ENCODE peak calls at places on chromosomes 4 and X, in four cellular contexts. One of them, this sample, is unnamed.

GRCh38 chrX:64977830-64978229 is 1.6 kb upstream of the ZC4H2 start:
- DNase-seq in PC-9: no peak
- DNase-seq in brain microvascular endothelial cell: no peak
- DNase-seq in right atrium auricular region: no peak
- DNase-seq in this sample: no peak

GRCh38 chrX:14832151-14832550 is 40.7 kb downstream of the FANCB start:
- DNase-seq in PC-9: no peak
- DNase-seq in brain microvascular endothelial cell: peak; percentile 56
- DNase-seq in right atrium auricular region: no peak
- DNase-seq in this sample: no peak

GRCh38 chrX:12614266-12614665 is 176.9 kb upstream of the PRPS2 start:
- DNase-seq in brain microvascular endothelial cell: no peak
- DNase-seq in PC-9: no peak
- DNase-seq in right atrium auricular region: no peak
- DNase-seq in this sample: no peak

GRCh38 chr4:73693816-73694215 is 46.6 kb upstream of the CXCL8 start:
- DNase-seq in PC-9: no peak
- DNase-seq in right atrium auricular region: no peak
- DNase-seq in brain microvascular endothelial cell: no peak
- DNase-seq in this sample: no peak

GRCh38 chr4:139938414-139938813 is 215.6 kb downstream of the MAML3 start:
- DNase-seq in right atrium auricular region: no peak
- DNase-seq in PC-9: no peak
- DNase-seq in brain microvascular endothelial cell: no peak
- DNase-seq in this sample: no peak

GRCh38 chrX:121579016-121579760 is 531.8 kb downstream of the GLUD2 start:
- DNase-seq in right atrium auricular region: no peak
- DNase-seq in brain microvascular endothelial cell: peak; percentile 3
- DNase-seq in PC-9: peak; percentile 14
- DNase-seq in this sample: peak; percentile 1

GRCh38 chrX:9542106-9542764 is 77.4 kb downstream of the TBL1X start:
- DNase-seq in right atrium auricular region: no peak
- DNase-seq in brain microvascular endothelial cell: no peak
- DNase-seq in PC-9: no peak
- DNase-seq in this sample: no peak

GRCh38 chrX:41491267-41492004 is 44.3 kb downstream of the NYX start:
- DNase-seq in right atrium auricular region: peak; percentile 63
- DNase-seq in PC-9: peak; percentile 24
- DNase-seq in brain microvascular endothelial cell: peak; percentile 71
- DNase-seq in this sample: no peak

GRCh38 chrX:134171661-134172587 is 65.1 kb upstream of the CCDC160 start:
- DNase-seq in brain microvascular endothelial cell: no peak
- DNase-seq in PC-9: no peak
- DNase-seq in right atrium auricular region: no peak
- DNase-seq in this sample: peak; percentile 37

GRCh38 chr4:53273726-53274125 is 92.1 kb downstream of the SCFD2 start:
- DNase-seq in brain microvascular endothelial cell: peak; percentile 37
- DNase-seq in PC-9: no peak
- DNase-seq in right atrium auricular region: no peak
- DNase-seq in this sample: no peak

GRCh38 chr4:143514432-143514831 is 930 bp downstream of the SMARCA5 start:
- DNase-seq in right atrium auricular region: no peak
- DNase-seq in PC-9: peak; percentile 27
- DNase-seq in brain microvascular endothelial cell: peak; percentile 38
- DNase-seq in this sample: peak; percentile 49

GRCh38 chrX:38864165-38864564 is 62.9 kb downstream of the MID1IP1 start:
- DNase-seq in PC-9: no peak
- DNase-seq in brain microvascular endothelial cell: no peak
- DNase-seq in right atrium auricular region: no peak
- DNase-seq in this sample: no peak

GRCh38 chr4:87071401-87071800 is 136.6 kb downstream of the AFF1 start:
- DNase-seq in PC-9: no peak
- DNase-seq in right atrium auricular region: no peak
- DNase-seq in brain microvascular endothelial cell: no peak
- DNase-seq in this sample: no peak

GRCh38 chr4:44670466-44671199 is 7.6 kb upstream of the GUF1 start:
- DNase-seq in brain microvascular endothelial cell: no peak
- DNase-seq in right atrium auricular region: no peak
- DNase-seq in PC-9: no peak
- DNase-seq in this sample: no peak

GRCh38 chr4:8687083-8687482 is 94.5 kb downstream of the CPZ start:
- DNase-seq in PC-9: no peak
- DNase-seq in brain microvascular endothelial cell: no peak
- DNase-seq in right atrium auricular region: no peak
- DNase-seq in this sample: no peak
- TF ChIP-seq CTCF in PC-9: no peak
- TF ChIP-seq CTCF in brain microvascular endothelial cell: no peak
- TF ChIP-seq CTCF in right atrium auricular region: no peak
- TF ChIP-seq CTCF in this sample: no peak

GRCh38 chr4:95601342-95601741 is 52.6 kb upstream of the UNC5C start:
- DNase-seq in brain microvascular endothelial cell: no peak
- DNase-seq in right atrium auricular region: no peak
- DNase-seq in PC-9: no peak
- DNase-seq in this sample: no peak
- TF ChIP-seq CTCF in brain microvascular endothelial cell: no peak
- TF ChIP-seq CTCF in right atrium auricular region: no peak
- TF ChIP-seq CTCF in PC-9: no peak
- TF ChIP-seq CTCF in this sample: no peak

GRCh38 chr4:151604238-151604637 is 156.6 kb downstream of the GATB start:
- DNase-seq in brain microvascular endothelial cell: no peak
- DNase-seq in PC-9: peak; percentile 2
- DNase-seq in right atrium auricular region: no peak
- DNase-seq in this sample: no peak
- TF ChIP-seq CTCF in brain microvascular endothelial cell: peak; percentile 58
- TF ChIP-seq CTCF in PC-9: peak; percentile 69
- TF ChIP-seq CTCF in right atrium auricular region: no peak
- TF ChIP-seq CTCF in this sample: peak; percentile 59

DNA sequence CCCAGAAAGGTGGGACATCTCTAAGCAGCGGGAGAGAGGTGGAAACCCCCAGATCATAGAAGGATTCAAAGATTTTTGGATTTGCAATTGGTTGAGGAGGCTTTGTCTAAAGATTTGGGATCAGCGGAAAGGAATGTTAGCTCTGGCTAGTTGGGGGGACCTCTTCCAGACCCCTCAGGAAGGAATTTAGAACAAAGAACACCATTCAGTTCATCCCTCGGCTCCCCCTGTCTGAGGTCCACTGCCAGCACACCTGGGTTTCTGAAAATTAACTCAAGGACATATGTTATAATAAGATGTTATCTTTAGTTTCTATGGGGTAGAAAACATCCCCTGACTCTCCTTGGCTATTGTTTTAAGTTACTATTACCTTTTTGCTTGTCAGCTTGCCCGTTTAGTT is 163.6 kb downstream of the CEP135 start:
- DNase-seq in brain microvascular endothelial cell: no peak
- DNase-seq in PC-9: no peak
- DNase-seq in right atrium auricular region: no peak
- DNase-seq in this sample: no peak
- TF ChIP-seq CTCF in brain microvascular endothelial cell: no peak
- TF ChIP-seq CTCF in PC-9: no peak
- TF ChIP-seq CTCF in right atrium auricular region: no peak
- TF ChIP-seq CTCF in this sample: no peak

DNA sequence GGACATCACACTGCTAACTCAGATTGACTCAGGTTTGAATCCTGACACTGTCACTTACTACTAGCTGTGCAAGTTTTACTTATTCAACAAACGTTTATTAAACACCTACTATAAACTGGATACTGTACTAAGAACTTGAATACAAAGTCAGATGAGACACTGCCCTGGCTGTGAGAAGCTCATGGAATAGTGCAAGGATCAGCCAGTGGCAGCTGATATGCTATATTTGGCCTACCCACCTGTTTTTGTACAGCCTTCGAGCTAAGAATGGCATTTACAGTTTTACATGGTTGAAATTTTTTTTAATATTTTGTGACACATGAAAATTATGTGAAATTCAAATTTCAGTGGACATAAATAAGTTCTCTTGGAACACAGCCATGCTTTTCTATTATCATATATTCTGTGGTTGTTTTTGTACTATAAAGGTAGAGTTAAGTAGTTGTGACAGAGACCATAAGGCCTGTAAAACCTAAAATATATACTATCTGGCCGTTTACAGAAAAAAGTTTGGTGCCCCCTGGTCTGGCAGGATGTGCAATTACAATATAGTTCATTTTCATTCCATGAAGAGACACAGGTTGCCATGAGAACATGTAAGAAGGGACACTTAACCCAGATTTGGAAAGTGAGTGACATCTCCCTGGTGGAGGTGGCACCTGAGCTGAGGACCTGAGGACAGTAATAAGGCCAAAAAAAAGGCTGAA is 3.4 kb upstream of the SEC24D start:
- DNase-seq in right atrium auricular region: no peak
- DNase-seq in PC-9: no peak
- DNase-seq in brain microvascular endothelial cell: no peak
- DNase-seq in this sample: no peak
- TF ChIP-seq CTCF in right atrium auricular region: no peak
- TF ChIP-seq CTCF in PC-9: no peak
- TF ChIP-seq CTCF in brain microvascular endothelial cell: no peak
- TF ChIP-seq CTCF in this sample: no peak

GRCh38 chr4:113762851-113763172 is 1.3 kb upstream of the CAMK2D start:
- DNase-seq in right atrium auricular region: no peak
- DNase-seq in PC-9: no peak
- DNase-seq in brain microvascular endothelial cell: no peak
- DNase-seq in this sample: no peak
- TF ChIP-seq CTCF in right atrium auricular region: no peak
- TF ChIP-seq CTCF in PC-9: no peak
- TF ChIP-seq CTCF in brain microvascular endothelial cell: no peak
- TF ChIP-seq CTCF in this sample: peak; percentile 24

GRCh38 chr4:170374770-170375169 is 285.0 kb upstream of the AADAT start:
- DNase-seq in brain microvascular endothelial cell: peak; percentile 12
- DNase-seq in PC-9: no peak
- DNase-seq in right atrium auricular region: no peak
- DNase-seq in this sample: no peak
- TF ChIP-seq CTCF in brain microvascular endothelial cell: peak; percentile 57
- TF ChIP-seq CTCF in PC-9: peak; percentile 66
- TF ChIP-seq CTCF in right atrium auricular region: no peak
- TF ChIP-seq CTCF in this sample: peak; percentile 61

DNA sequence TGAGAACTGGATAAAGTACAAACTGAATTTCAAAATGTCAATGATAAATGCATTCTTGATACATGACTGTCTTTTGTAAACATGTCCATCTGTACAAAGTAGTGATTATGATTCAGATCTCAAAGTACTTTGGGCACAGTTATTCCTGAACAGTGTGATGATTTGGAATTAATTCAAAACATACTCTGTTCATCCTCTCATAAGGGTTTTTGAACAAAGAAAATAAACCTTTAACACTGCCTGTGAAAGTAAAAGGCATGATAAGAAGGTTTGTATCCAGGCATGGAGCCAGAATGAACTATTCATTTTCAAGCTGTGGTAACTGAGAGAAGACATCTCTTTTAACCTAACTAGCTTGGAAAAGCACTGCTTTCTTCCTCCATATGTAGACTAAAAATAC is 886 bp upstream of the KLHL4 start:
- DNase-seq in right atrium auricular region: no peak
- DNase-seq in PC-9: no peak
- DNase-seq in brain microvascular endothelial cell: peak; percentile 47
- DNase-seq in this sample: no peak
- TF ChIP-seq CTCF in right atrium auricular region: no peak
- TF ChIP-seq CTCF in PC-9: no peak
- TF ChIP-seq CTCF in brain microvascular endothelial cell: no peak
- TF ChIP-seq CTCF in this sample: no peak

GRCh38 chr4:120057416-120057815 is 9.2 kb downstream of the MAD2L1 start:
- DNase-seq in brain microvascular endothelial cell: no peak
- DNase-seq in right atrium auricular region: no peak
- DNase-seq in PC-9: no peak
- DNase-seq in this sample: no peak

GRCh38 chr4:120055795-120056194 is 10.9 kb downstream of the MAD2L1 start:
- DNase-seq in PC-9: no peak
- DNase-seq in right atrium auricular region: no peak
- DNase-seq in brain microvascular endothelial cell: no peak
- DNase-seq in this sample: no peak

GRCh38 chr4:120053916-120054315 is 12.7 kb downstream of the MAD2L1 start:
- DNase-seq in brain microvascular endothelial cell: no peak
- DNase-seq in PC-9: no peak
- DNase-seq in right atrium auricular region: no peak
- DNase-seq in this sample: no peak

GRCh38 chr4:120055167-120055566 is 11.5 kb downstream of the MAD2L1 start:
- DNase-seq in brain microvascular endothelial cell: no peak
- DNase-seq in right atrium auricular region: no peak
- DNase-seq in PC-9: no peak
- DNase-seq in this sample: no peak

DNA sequence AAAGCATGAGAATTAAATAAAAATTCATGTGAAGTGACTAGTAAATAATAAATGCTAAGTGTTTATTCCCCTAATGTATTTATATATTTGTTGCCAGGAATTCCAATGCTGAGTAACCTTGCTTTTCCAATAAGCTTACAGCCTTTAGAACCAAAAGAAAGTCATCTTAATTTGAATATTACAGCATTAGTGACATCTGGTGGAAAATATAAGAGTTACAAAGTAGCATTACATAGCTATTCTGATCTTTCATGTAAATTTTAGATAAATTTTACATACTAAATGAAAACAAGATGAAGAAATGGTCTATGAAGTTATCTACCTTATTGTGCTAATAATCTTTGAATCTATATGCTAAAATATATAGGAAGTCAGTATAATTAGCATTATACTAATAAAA is 10.4 kb downstream of the MAD2L1 start:
- DNase-seq in PC-9: no peak
- DNase-seq in right atrium auricular region: no peak
- DNase-seq in brain microvascular endothelial cell: no peak
- DNase-seq in this sample: no peak
- TF ChIP-seq CTCF in PC-9: peak; percentile 51
- TF ChIP-seq CTCF in right atrium auricular region: no peak
- TF ChIP-seq CTCF in brain microvascular endothelial cell: no peak
- TF ChIP-seq CTCF in this sample: peak; percentile 58